ENCODE peak calls at places on chromosomes 4 and X, in eight cellular contexts. G, B, S, J, Q, C, Y and Z are unnamed samples.

GRCh38 chr4:113958766-113959540 is 20.5 kb downstream of the ARSJ start:
- DNase-seq in Q (no peak), Y (peak; percentile 96), C (no peak), S (no peak), J (no peak), B (peak; percentile 45), G (no peak), Z (no peak)

GRCh38 chr4:105059337-105059736 is 87.3 kb upstream of the TET2 start:
- DNase-seq in Y (peak; percentile 57), S (no peak), J (no peak), B (no peak), C (no peak), G (no peak), Q (no peak), Z (no peak)

GRCh38 chrX:17033225-17033624 is 86.8 kb downstream of the REPS2 start:
- DNase-seq in Q (no peak), Y (no peak), B (no peak), C (no peak), G (no peak), S (no peak), J (no peak), Z (no peak)

GRCh38 chr4:7904108-7904516 is 35.5 kb downstream of the AFAP1 start:
- DNase-seq in G (no peak), S (no peak), Y (no peak), B (no peak), C (no peak), J (no peak), Q (no peak), Z (no peak)

GRCh38 chr4:82984459-82984858 is 26.2 kb downstream of the LIN54 start:
- DNase-seq in G (no peak), C (no peak), Y (peak; percentile 38), B (no peak), J (no peak), Q (no peak), S (no peak), Z (no peak)

GRCh38 chr4:130808492-130808891 is 1712.5 kb downstream of the C4orf33 start:
- DNase-seq in Y (peak; percentile 49), Q (peak; percentile 61), C (peak; percentile 31), G (no peak), J (peak; percentile 66), B (peak; percentile 45), S (peak; percentile 7), Z (no peak)

GRCh38 chr4:82898322-82899243 is 2.0 kb upstream of the THAP9 start:
- DNase-seq in B (peak; percentile 36), Y (peak; percentile 64), Q (peak; percentile 44), J (no peak), G (no peak), S (no peak), C (no peak), Z (no peak)

GRCh38 chr4:184472540-184473264 is 1.6 kb downstream of the IRF2 start:
- DNase-seq in S (peak; percentile 87), C (peak; percentile 86), Q (peak; percentile 59), B (peak; percentile 79), Y (peak; percentile 69), G (peak; percentile 58), J (peak; percentile 70), Z (peak; percentile 92)

GRCh38 chr4:102141855-102142254 is 203.4 kb downstream of the SLC39A8 start:
- DNase-seq in J (no peak), S (peak; percentile 18), Q (no peak), C (no peak), G (no peak), B (no peak), Y (no peak), Z (no peak)

GRCh38 chr4:142959156-142959555 is 113.1 kb upstream of the INPP4B start:
- DNase-seq in G (no peak), Q (no peak), Y (no peak), S (no peak), C (no peak), J (no peak), B (peak; percentile 63), Z (no peak)

GRCh38 chr4:87543835-87544461 is 14.8 kb upstream of the SPARCL1 start:
- DNase-seq in C (peak; percentile 64), Q (peak; percentile 28), B (peak; percentile 70), J (peak; percentile 52), G (no peak), S (peak; percentile 34), Y (peak; percentile 69), Z (peak; percentile 68)

GRCh38 chr4:41745292-41746024 is 3.1 kb downstream of the PHOX2B start:
- DNase-seq in Y (no peak), Q (no peak), B (peak; percentile 37), S (peak; percentile 56), C (peak; percentile 34), G (no peak), J (no peak), Z (peak; percentile 78)

GRCh38 chrX:35919536-35920309 is at the start of gene CFAP47:
- DNase-seq in B (peak; percentile 80), Y (peak; percentile 4), C (peak; percentile 86), S (peak; percentile 25), Q (peak; percentile 79), J (no peak), G (peak; percentile 41), Z (peak; percentile 81)

GRCh38 chrX:107601759-107602158 is 26.6 kb upstream of the PRPS1 start:
- DNase-seq in S (no peak), Q (no peak), G (no peak), J (no peak), B (no peak), Y (no peak), C (no peak), Z (no peak)

GRCh38 chrX:39261446-39262147 is 460.3 kb downstream of the MID1IP1 start:
- DNase-seq in B (peak; percentile 63), C (peak; percentile 45), S (peak; percentile 25), G (peak; percentile 4), Q (peak; percentile 43), J (peak; percentile 79), Y (peak; percentile 32), Z (peak; percentile 54)

GRCh38 chr4:87975466-87975865 is at the start of gene SPP1:
- DNase-seq in C (peak; percentile 74), S (peak; percentile 43), B (peak; percentile 91), J (peak; percentile 56), Q (peak; percentile 60), Y (no peak), G (peak; percentile 32), Z (peak; percentile 90)

GRCh38 chrX:111098874-111099273 is 2.9 kb downstream of the PAK3 start:
- DNase-seq in C (peak; percentile 89), Y (peak; percentile 30), Q (peak; percentile 72), S (peak; percentile 68), J (peak; percentile 87), B (peak; percentile 67), G (peak; percentile 26), Z (peak; percentile 95)

GRCh38 chr4:167623241-167623572 is 388.9 kb upstream of the SPOCK3 start:
- DNase-seq in B (no peak), Y (no peak), C (no peak), Q (no peak), J (no peak), S (no peak), G (no peak), Z (no peak)

GRCh38 chr4:87433342-87433741 is 11.0 kb downstream of the NUDT9 start:
- DNase-seq in G (no peak), C (no peak), J (no peak), Y (no peak), Q (no peak), B (no peak), S (no peak), Z (no peak)

GRCh38 chr4:82899339-82899738 is 1.2 kb upstream of the THAP9 start:
- DNase-seq in B (no peak), G (no peak), C (no peak), S (no peak), J (peak; percentile 47), Y (no peak), Q (no peak), Z (no peak)

GRCh38 chr4:88960576-88960975 is 96.4 kb downstream of the FAM13A start:
- DNase-seq in S (no peak), Y (no peak), C (peak; percentile 13), J (no peak), G (no peak), Q (no peak), B (peak; percentile 20), Z (no peak)

GRCh38 chr4:163484906-163485305 is 9.6 kb upstream of the TMA16 start:
- DNase-seq in G (peak; percentile 57), B (peak; percentile 78), C (peak; percentile 76), Q (peak; percentile 57), Y (peak; percentile 69), J (peak; percentile 93), S (peak; percentile 63), Z (peak; percentile 90)

GRCh38 chrX:137313627-137314026 is 252.3 kb upstream of the ZIC3 start:
- DNase-seq in Y (no peak), C (no peak), J (no peak), S (no peak), G (no peak), B (no peak), Q (no peak), Z (no peak)

GRCh38 chr4:39048291-39048690 is 13.7 kb upstream of the KLHL5 start:
- DNase-seq in Q (peak; percentile 63), B (no peak), S (no peak), C (no peak), Y (no peak), G (no peak), J (peak; percentile 40), Z (no peak)
- H3K4me3 ChIP-seq in Q (no peak overlapping the region), B (no peak overlapping the region), S (no peak overlapping the region), C (no peak overlapping the region), Y (peak overlapping the region; percentile 88), G (no peak overlapping the region), J (no peak overlapping the region), Z (no peak overlapping the region)

GRCh38 chrX:130060122-130061069 is 49.9 kb downstream of the ELF4 start:
- DNase-seq in J (peak; percentile 92), G (peak; percentile 75), C (peak; percentile 85), S (peak; percentile 98), Y (peak; percentile 86), B (peak; percentile 77), Q (peak; percentile 77), Z (peak; percentile 93)
- H3K9ac ChIP-seq in J (peak overlapping the region; percentile 58), G (peak overlapping the region; percentile 44), C (no peak overlapping the region), S (peak overlapping the region; percentile 62), Y (peak overlapping the region; percentile 74), B (peak overlapping the region; percentile 47), Q (peak overlapping the region; percentile 68), Z (no peak overlapping the region)

GRCh38 chr4:106365613-106366012 is 3.0 kb downstream of the GIMD1 start:
- DNase-seq in C (no peak), J (no peak), Y (peak; percentile 82), B (peak; percentile 3), Q (no peak), G (no peak), S (no peak), Z (no peak)
- H3K27ac ChIP-seq in C (no peak overlapping the region), J (no peak overlapping the region), Y (peak overlapping the region; percentile 7), B (no peak overlapping the region), Q (no peak overlapping the region), G (no peak overlapping the region), S (peak overlapping the region; percentile 60), Z (no peak overlapping the region)

DNA sequence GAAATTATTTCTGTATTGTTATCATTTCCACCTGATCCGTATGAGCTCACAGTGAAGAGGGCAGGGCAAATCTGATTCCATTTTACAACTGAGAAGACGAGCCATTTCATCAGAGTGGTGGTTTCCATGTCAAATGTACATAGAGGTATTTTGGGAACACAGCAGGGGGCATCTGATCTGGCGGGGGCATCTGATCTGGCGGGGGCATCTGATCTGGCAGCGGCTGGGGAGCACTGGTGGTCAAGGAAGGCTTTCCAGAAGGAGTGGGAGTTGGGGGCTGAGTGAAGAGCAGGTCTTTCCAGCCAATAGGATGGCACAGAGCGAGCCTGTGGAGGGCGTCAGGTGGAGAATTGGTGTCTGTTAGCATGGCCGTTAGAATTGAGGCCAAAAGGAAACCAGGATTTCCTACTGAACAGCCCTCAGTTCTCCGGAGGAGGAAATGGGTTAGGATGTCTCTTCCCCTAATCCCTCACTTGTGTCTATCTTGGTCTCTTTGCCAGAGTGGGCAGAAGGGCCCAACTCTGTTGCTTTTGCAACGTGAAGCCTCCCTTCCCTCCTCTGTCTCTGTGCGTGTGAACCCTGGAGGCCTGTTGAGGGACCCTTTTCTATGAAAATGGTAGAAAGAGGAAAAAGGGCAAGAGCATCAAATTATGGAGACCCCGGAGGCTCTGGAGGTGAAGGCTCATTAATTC is 41.3 kb downstream of the RHOH start:
- DNase-seq in G (no peak), Q (no peak), B (no peak), S (no peak), J (no peak), Y (no peak), C (no peak), Z (no peak)
- H3K4me3 ChIP-seq in G (no peak overlapping the region), Q (no peak overlapping the region), B (no peak overlapping the region), S (no peak overlapping the region), J (no peak overlapping the region), Y (no peak overlapping the region), C (no peak overlapping the region), Z (no peak overlapping the region)